ENCODE peak calls at places on chromosome 18, in six cellular contexts. R is brain microvascular endothelial cell, G is spleen, K is Peyer's patch, V is kidney epithelial cell, Q is endodermal cell. E is an unnamed sample. For H3K27me3, the result is how much of the 10 kb centered on the place peaks cover.

GRCh38 chr18:8630546-8630945 is 21.3 kb downstream of the RAB12 start:
- DNase-seq in R (no peak), G (no peak), K (no peak), V (no peak), Q (no peak), E (no peak)

GRCh38 chr18:54254265-54254758 is 15.0 kb upstream of the POLI start:
- DNase-seq in R (peak), G (no peak), K (no peak), V (no peak), Q (peak), E (no peak)

GRCh38 chr18:417495-417894 is 83.0 kb downstream of the COLEC12 start:
- DNase-seq in R (no peak), G (no peak), K (no peak), V (no peak), Q (no peak), E (no peak)

GRCh38 chr18:48800877-48801727 is 149.7 kb downstream of the SMAD7 start:
- DNase-seq in R (no peak), G (peak), K (no peak), V (no peak), Q (peak), E (peak)

GRCh38 chr18:51229328-51229727 is 31.8 kb upstream of the MEX3C start:
- DNase-seq in R (no peak), G (no peak), K (no peak), V (no peak), Q (no peak), E (no peak)

GRCh38 chr18:45321520-45321919 is 293.8 kb upstream of the SLC14A2 start:
- DNase-seq in R (no peak), G (no peak), K (no peak), V (no peak), Q (no peak), E (no peak)

GRCh38 chr18:66616523-66616983 is 12.7 kb upstream of the CDH19 start:
- DNase-seq in R (no peak), G (no peak), K (no peak), V (no peak), Q (peak), E (no peak)

GRCh38 chr18:80042785-80043184 is 8.6 kb downstream of the RBFA start:
- DNase-seq in R (no peak), G (no peak), K (no peak), V (no peak), Q (no peak), E (no peak)

GRCh38 chr18:58997811-58998337 is 133.2 kb downstream of the ZNF532 start:
- DNase-seq in R (peak), G (no peak), K (no peak), V (no peak), Q (no peak), E (peak)

GRCh38 chr18:2952605-2953004 is 60.3 kb downstream of the LPIN2 start:
- DNase-seq in R (no peak), G (no peak), K (no peak), V (no peak), Q (no peak), E (no peak)

GRCh38 chr18:64983497-64984238 is 767.1 kb upstream of the CDH7 start:
- DNase-seq in R (no peak), G (peak), K (no peak), V (no peak), Q (no peak), E (no peak)

GRCh38 chr18:48838166-48838775 is 112.5 kb downstream of the SMAD7 start:
- DNase-seq in R (no peak), G (peak), K (no peak), V (no peak), Q (no peak), E (no peak)

GRCh38 chr18:74731097-74731496 is 133.4 kb downstream of the ZNF407 start:
- DNase-seq in R (peak), G (no peak), K (no peak), V (no peak), Q (no peak), E (peak)

GRCh38 chr18:58207520-58208152 is 163.6 kb downstream of the NEDD4L start:
- DNase-seq in R (no peak), G (no peak), K (no peak), V (no peak), Q (no peak), E (no peak)

GRCh38 chr18:49241852-49242251 is 218.6 kb downstream of the DYM start:
- DNase-seq in R (peak), G (no peak), K (no peak), V (peak), Q (no peak), E (peak)

GRCh38 chr18:11149441-11150270 is at the start of gene PIEZO2:
- DNase-seq in R (peak), G (peak), K (no peak), V (no peak), Q (peak), E (no peak)

GRCh38 chr18:46294325-46294724 is 190.1 kb downstream of the HAUS1 start:
- DNase-seq in R (no peak), G (no peak), K (no peak), V (no peak), Q (no peak), E (no peak)

GRCh38 chr18:34707670-34708069 is 2.4 kb upstream of the DTNA start:
- DNase-seq in R (peak), G (no peak), K (no peak), V (peak), Q (peak), E (peak)

GRCh38 chr18:23684515-23685197 is 4.6 kb upstream of the LAMA3 start:
- DNase-seq in R (peak), G (no peak), K (no peak), V (no peak), Q (no peak), E (peak)

GRCh38 chr18:13616525-13617035 is 109.8 kb downstream of the FAM210A start:
- DNase-seq in R (no peak), G (peak), K (peak), V (no peak), Q (no peak), E (no peak)

GRCh38 chr18:702957-703659 is 9.3 kb downstream of the ENOSF1 start:
- DNase-seq in R (peak), G (no peak), K (no peak), V (peak), Q (peak), E (peak)

GRCh38 chr18:59145055-59145454 is 5.4 kb downstream of the SEC11C start:
- DNase-seq in R (no peak), G (no peak), K (no peak), V (no peak), Q (no peak), E (no peak)

GRCh38 chr18:56327171-56327885 is 311.1 kb downstream of the TXNL1 start:
- DNase-seq in R (no peak), G (no peak), K (no peak), V (no peak), Q (no peak), E (peak)

GRCh38 chr18:5980721-5981120 is 85.4 kb upstream of the TMEM200C start:
- DNase-seq in R (no peak), G (no peak), K (no peak), V (no peak), Q (peak), E (no peak)

GRCh38 chr18:9787716-9788115 is 79.6 kb downstream of the RAB31 start:
- DNase-seq in R (peak), G (no peak), K (no peak), V (no peak), Q (no peak), E (no peak)

GRCh38 chr18:27181726-27182125 is 3.4 kb downstream of the CHST9 start:
- DNase-seq in R (no peak), G (no peak), K (no peak), V (no peak), Q (no peak), E (no peak)
- H3K27me3 ChIP-seq in R (under half), G (under half), K (under half), V (under half), Q (under half), E (under half)

GRCh38 chr18:12373771-12374116 is 3.3 kb downstream of the AFG3L2 start:
- DNase-seq in R (no peak), G (no peak), K (no peak), V (no peak), Q (no peak), E (no peak)

GRCh38 chr18:12376718-12377555 is at the start of gene AFG3L2:
- DNase-seq in R (peak), G (peak), K (peak), V (no peak), Q (peak), E (peak)

GRCh38 chr18:12376034-12376717 is 851 bp downstream of the AFG3L2 start:
- DNase-seq in R (peak), G (peak), K (no peak), V (no peak), Q (peak), E (no peak)

GRCh38 chr18:12374398-12374797 is 2.6 kb downstream of the AFG3L2 start:
- DNase-seq in R (no peak), G (no peak), K (no peak), V (no peak), Q (no peak), E (no peak)

GRCh38 chr18:12377556-12378553 is 828 bp upstream of the AFG3L2 start:
- DNase-seq in R (no peak), G (no peak), K (no peak), V (peak), Q (peak), E (no peak)
- TF ChIP-seq CTCF in R (peak), G (peak), K (no peak), V (no peak), Q (peak), E (peak)

DNA sequence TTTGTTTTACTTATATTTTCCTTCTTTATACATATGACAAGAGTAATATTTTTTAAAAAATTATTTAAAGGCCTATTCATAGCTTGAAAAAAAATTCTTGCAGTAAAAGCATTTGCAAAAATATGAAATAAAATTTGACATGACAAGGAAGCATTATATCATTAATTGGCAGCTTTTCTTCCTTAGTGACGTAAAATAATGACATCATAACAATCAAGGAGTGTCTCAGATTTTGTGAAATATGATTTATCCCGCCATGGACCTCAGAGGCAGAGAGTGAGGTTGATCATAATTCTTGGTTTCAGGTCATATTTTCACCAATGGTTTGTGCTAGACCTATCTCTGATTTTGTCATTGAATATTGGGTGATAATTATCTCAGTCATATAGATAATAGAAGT is 176.0 kb downstream of the MIB1 start:
- DNase-seq in R (no peak), G (no peak), K (no peak), V (no peak), Q (no peak), E (no peak)
- H3K27me3 ChIP-seq in R (under half), G (under half), K (under half), V (under half), Q (under half), E (under half)

DNA sequence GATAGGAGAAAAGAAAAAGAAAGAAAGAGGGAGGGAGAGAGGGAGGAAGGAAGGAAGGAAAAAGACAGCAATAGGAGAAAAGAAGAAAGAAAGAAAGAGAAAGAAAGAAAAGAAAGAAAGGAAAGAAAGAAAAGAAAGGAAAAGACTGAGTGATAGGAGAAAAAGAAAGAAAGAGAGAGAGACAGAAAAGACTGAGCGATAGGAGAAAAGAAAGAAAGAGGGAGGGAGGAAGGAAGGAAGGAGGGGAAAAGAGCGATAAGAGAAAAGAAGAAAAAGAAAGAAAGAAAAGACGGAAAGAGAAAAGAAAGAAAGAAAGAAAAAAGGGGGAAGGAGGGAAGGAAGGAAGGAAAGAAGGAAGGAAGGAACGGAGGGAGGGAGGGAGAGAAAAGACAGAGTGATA is 216.7 kb downstream of the DOK6 start:
- DNase-seq in R (no peak), G (no peak), K (no peak), V (no peak), Q (no peak), E (no peak)
- TF ChIP-seq CTCF in R (no peak), G (no peak), K (no peak), V (no peak), Q (no peak), E (no peak)

GRCh38 chr18:32442575-32442974 is 28.1 kb downstream of the GAREM1 start:
- DNase-seq in R (no peak), G (no peak), K (no peak), V (no peak), Q (no peak), E (no peak)
- H3K27me3 ChIP-seq in R (under half), G (under half), K (under half), V (under half), Q (under half), E (under half)